ENCODE peak calls at places on chromosomes 4 and X, in ten cellular contexts. L, C, F, D, S, Y, Z, E, I and Q are unnamed samples. For H3K4me1, the result is how much of the 10 kb centered on the place peaks cover.

GRCh38 chr4:125200556-125200955 is 114.2 kb upstream of the FAT4 start:
- DNase-seq in L (no peak), C (no peak), F (no peak), D (no peak), S (no peak), Y (no peak), Z (no peak), E (no peak), I (no peak), Q (no peak)

GRCh38 chrX:17459596-17459995 is 84.6 kb downstream of the NHS start:
- DNase-seq in L (no peak), C (no peak), F (no peak), D (no peak), S (no peak), Y (peak), Z (no peak), E (no peak), I (no peak), Q (no peak)

GRCh38 chrX:1239681-1240142 is 27.3 kb upstream of the CRLF2 start:
- DNase-seq in L (peak), C (peak), F (peak), D (peak), S (peak), Y (no peak), Z (no peak), E (no peak), I (no peak), Q (peak)

GRCh38 chr4:86560447-86560846 is 33.7 kb upstream of the PTPN13 start:
- DNase-seq in L (no peak), C (no peak), F (no peak), D (no peak), S (no peak), Y (no peak), Z (no peak), E (no peak), I (no peak), Q (no peak)

GRCh38 chr4:165945991-165946390 is 73.0 kb downstream of the TLL1 start:
- DNase-seq in L (no peak), C (no peak), F (no peak), D (no peak), S (no peak), Y (no peak), Z (no peak), E (no peak), I (no peak), Q (no peak)

GRCh38 chr4:154349829-154350228 is 141.8 kb downstream of the DCHS2 start:
- DNase-seq in L (no peak), C (no peak), F (no peak), D (no peak), S (no peak), Y (no peak), Z (no peak), E (peak), I (no peak), Q (no peak)

GRCh38 chr4:55491486-55491885 is 55.2 kb downstream of the CLOCK start:
- DNase-seq in L (no peak), C (no peak), F (no peak), D (no peak), S (no peak), Y (peak), Z (no peak), E (no peak), I (no peak), Q (no peak)

GRCh38 chrX:23376581-23376980 is 41.9 kb downstream of the PTCHD1 start:
- DNase-seq in L (no peak), C (no peak), F (no peak), D (no peak), S (no peak), Y (no peak), Z (no peak), E (no peak), I (no peak), Q (no peak)

GRCh38 chr4:176406736-176407135 is 87.0 kb downstream of the SPCS3 start:
- DNase-seq in L (no peak), C (no peak), F (no peak), D (no peak), S (no peak), Y (peak), Z (no peak), E (no peak), I (no peak), Q (no peak)

GRCh38 chr4:78520808-78521226 is 30.8 kb upstream of the ANXA3 start:
- DNase-seq in L (no peak), C (no peak), F (no peak), D (no peak), S (no peak), Y (peak), Z (no peak), E (no peak), I (no peak), Q (no peak)

GRCh38 chr4:100949350-100949935 is 397.9 kb downstream of the PPP3CA start:
- DNase-seq in L (no peak), C (no peak), F (no peak), D (no peak), S (no peak), Y (peak), Z (no peak), E (no peak), I (no peak), Q (no peak)

GRCh38 chr4:140099993-140100392 is 54.0 kb downstream of the MAML3 start:
- DNase-seq in L (peak), C (peak), F (peak), D (peak), S (peak), Y (no peak), Z (no peak), E (no peak), I (no peak), Q (peak)

GRCh38 chrX:41596586-41596985 is 92.2 kb upstream of the GPR34 start:
- DNase-seq in L (no peak), C (no peak), F (no peak), D (no peak), S (no peak), Y (peak), Z (no peak), E (no peak), I (no peak), Q (no peak)

GRCh38 chr4:142845293-142846070 is 619 bp downstream of the INPP4B start:
- DNase-seq in L (peak), C (peak), F (peak), D (peak), S (peak), Y (no peak), Z (peak), E (no peak), I (no peak), Q (peak)

DNA sequence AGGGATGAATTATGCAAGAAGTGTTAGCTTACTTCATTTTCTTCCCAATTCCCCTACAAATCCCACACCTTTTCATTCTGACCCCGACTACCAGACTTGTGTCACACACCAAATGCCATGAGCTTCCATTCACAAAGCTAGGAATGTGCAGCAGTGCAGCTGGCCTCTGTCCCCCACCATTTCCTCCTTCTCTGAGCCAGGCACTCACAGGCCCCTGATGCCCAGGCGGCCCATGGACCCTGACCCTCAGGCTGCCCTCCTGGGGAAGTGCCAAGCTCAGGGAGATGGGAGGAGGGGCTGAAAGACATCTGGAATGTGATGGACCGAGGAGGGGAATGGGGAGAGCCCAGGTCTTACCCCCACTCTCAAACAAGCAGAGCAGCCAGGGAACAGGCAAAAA is 67.0 kb upstream of the BCOR start:
- DNase-seq in L (no peak), C (no peak), F (no peak), D (no peak), S (no peak), Y (no peak), Z (no peak), E (no peak), I (no peak), Q (no peak)
- H3K4me1 ChIP-seq in L (under half), C (under half), F (under half), D (under half), S (under half), Y (under half), Z (under half), E (under half), I (under half), Q (under half)

DNA sequence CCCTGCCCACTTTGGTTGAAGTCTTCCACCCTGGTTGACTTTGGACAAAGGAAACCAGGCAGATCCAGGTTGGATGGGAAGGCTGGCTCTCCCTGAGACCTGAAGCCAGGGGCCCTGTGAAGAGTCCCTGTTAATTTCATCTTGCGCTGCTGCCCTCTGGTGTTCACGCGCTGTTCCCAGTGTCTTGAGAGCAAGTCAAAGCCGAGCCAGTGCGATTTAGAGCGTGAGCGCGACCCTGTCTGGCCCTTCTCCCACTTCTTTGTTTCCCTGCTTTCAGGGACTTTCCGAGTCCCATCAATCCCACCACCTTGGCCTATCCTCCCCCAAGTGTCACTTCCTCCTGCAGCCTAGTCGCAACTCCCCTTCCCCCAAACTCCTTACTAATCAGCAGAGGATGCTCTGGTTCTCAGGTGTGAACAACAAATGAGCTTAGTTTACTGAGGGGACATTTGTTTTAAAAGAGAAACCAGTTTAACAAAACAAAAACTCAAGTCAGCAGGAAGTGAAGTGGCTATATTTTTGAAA is 25.8 kb upstream of the CHRNA9 start:
- DNase-seq in L (peak), C (peak), F (peak), D (peak), S (peak), Y (peak), Z (peak), E (peak), I (no peak), Q (peak)
- H3K4me1 ChIP-seq in L (under half), C (under half), F (under half), D (under half), S (under half), Y (under half), Z (under half), E (under half), I (under half), Q (under half)

GRCh38 chr4:917992-918391 is 14.1 kb downstream of the GAK start:
- DNase-seq in L (no peak), C (no peak), F (no peak), D (no peak), S (no peak), Y (no peak), Z (no peak), E (no peak), I (no peak), Q (no peak)
- H3K4me1 ChIP-seq in L (under half), C (under half), F (under half), D (under half), S (under half), Y (under half), Z (under half), E (under half), I (under half), Q (under half)

DNA sequence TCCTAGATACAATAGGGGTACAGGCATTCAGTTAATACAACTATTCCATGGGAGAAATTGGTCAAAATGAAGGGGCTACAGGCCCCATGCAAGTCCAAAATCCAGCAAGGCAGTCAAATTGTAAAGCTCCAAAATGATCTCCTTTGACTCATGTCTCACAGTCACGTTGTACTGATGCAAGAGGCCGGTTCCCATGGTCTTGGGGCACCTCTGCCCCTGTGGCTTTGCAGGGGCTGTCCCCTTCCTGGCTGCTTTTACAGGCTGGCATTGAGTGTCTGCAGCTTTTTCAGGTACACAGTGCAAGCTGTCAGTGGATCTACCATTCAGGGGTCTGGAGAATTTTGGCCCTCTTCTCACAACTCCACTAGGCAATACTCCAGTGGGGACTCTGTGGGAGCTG is 12.5 kb upstream of the ASIC5 start:
- DNase-seq in L (no peak), C (no peak), F (no peak), D (no peak), S (no peak), Y (no peak), Z (no peak), E (no peak), I (no peak), Q (no peak)
- H3K4me1 ChIP-seq in L (under half), C (under half), F (under half), D (under half), S (under half), Y (under half), Z (under half), E (under half), I (under half), Q (under half)